ENCODE peak calls at places on chromosomes 2 and 18, in four cellular contexts. W is endodermal cell, F is esophagus muscularis mucosa, M is lung. X is an unnamed sample.

GRCh38 chr2:191228861-191229260 is 16.3 kb upstream of the MYO1B start:
- DNase-seq in F (no peak), W (no peak), M (no peak), X (no peak)

GRCh38 chr2:134173338-134174016 is 80.4 kb upstream of the MGAT5 start:
- DNase-seq in W (no peak), M (no peak), F (no peak), X (no peak)

GRCh38 chr2:227052879-227053278 is 111.1 kb downstream of the COL4A4 start:
- DNase-seq in M (no peak), F (no peak), W (no peak), X (no peak)

GRCh38 chr2:25322313-25322712 is 19.4 kb downstream of the DNMT3A start:
- DNase-seq in M (no peak), F (no peak), W (no peak), X (no peak)

GRCh38 chr2:54310961-54311360 is 54.9 kb upstream of the TSPYL6 start:
- DNase-seq in M (no peak), W (no peak), F (no peak), X (no peak)

GRCh38 chr2:138649571-138649970 is 130.6 kb downstream of the NXPH2 start:
- DNase-seq in W (no peak), F (peak; percentile 34), M (no peak), X (no peak)

GRCh38 chr18:6943143-6943542 is 174.5 kb downstream of the LAMA1 start:
- DNase-seq in F (no peak), M (no peak), W (no peak), X (no peak)

GRCh38 chr2:26184086-26184485 is 11.2 kb downstream of the GAREM2 start:
- DNase-seq in F (no peak), W (peak; percentile 73), M (no peak), X (no peak)

GRCh38 chr2:175854665-175855064 is 147.4 kb downstream of the LNPK start:
- DNase-seq in W (no peak), F (no peak), M (no peak), X (no peak)

GRCh38 chr2:9847140-9847539 is 3.9 kb downstream of the TAF1B start:
- DNase-seq in M (no peak), F (no peak), W (no peak), X (no peak)

GRCh38 chr18:69636529-69637301 is 236.0 kb downstream of the DOK6 start:
- DNase-seq in M (no peak), F (no peak), W (peak; percentile 73), X (no peak)

GRCh38 chr2:151973901-151974199 is 125.0 kb downstream of the CACNB4 start:
- DNase-seq in W (peak; percentile 81), M (no peak), F (no peak), X (no peak)

GRCh38 chr2:152050345-152050744 is 48.5 kb downstream of the CACNB4 start:
- DNase-seq in F (no peak), M (no peak), W (peak; percentile 65), X (no peak)

GRCh38 chr2:165086337-165086736 is 117.5 kb downstream of the SCN3A start:
- DNase-seq in W (no peak), M (no peak), F (no peak), X (no peak)

GRCh38 chr2:107635883-107636282 is 190.8 kb upstream of the RGPD4 start:
- DNase-seq in F (no peak), W (no peak), M (no peak), X (no peak)

GRCh38 chr2:179440642-179441251 is 176.1 kb upstream of the SESTD1 start:
- DNase-seq in M (no peak), F (no peak), W (no peak), X (no peak)

GRCh38 chr2:181077128-181077709 is 96.8 kb downstream of the UBE2E3 start:
- DNase-seq in W (no peak), F (no peak), M (no peak), X (no peak)

GRCh38 chr2:122193622-122194021 is 438.2 kb downstream of the TSN start:
- DNase-seq in W (no peak), M (no peak), F (no peak), X (no peak)

GRCh38 chr2:127140543-127140942 is 33.6 kb upstream of the BIN1 start:
- DNase-seq in F (no peak), M (no peak), W (no peak), X (no peak)

GRCh38 chr2:145199832-145200231 is 679.9 kb upstream of the ZEB2 start:
- DNase-seq in M (no peak), W (no peak), F (no peak), X (no peak)

GRCh38 chr2:216774620-216775019 is 79.3 kb upstream of the IGFBP5 start:
- DNase-seq in W (no peak), M (no peak), F (no peak), X (no peak)

GRCh38 chr2:177641321-177641720 is 248.7 kb downstream of the AGPS start:
- DNase-seq in W (no peak), F (no peak), M (no peak), X (no peak)

GRCh38 chr18:11366410-11366809 is 217.0 kb upstream of the PIEZO2 start:
- DNase-seq in F (no peak), W (no peak), M (no peak), X (no peak)

GRCh38 chr2:216292886-216293291 is 79.4 kb downstream of the MARCHF4 start:
- DNase-seq in M (no peak), F (no peak), W (peak; percentile 84), X (no peak)

GRCh38 chr18:58761241-58761969 is 90.1 kb downstream of the MALT1 start:
- DNase-seq in M (peak; percentile 9), W (peak; percentile 18), F (peak; percentile 57), X (no peak)

GRCh38 chr2:24485191-24485590 is 5.9 kb upstream of the NCOA1 start:
- DNase-seq in W (no peak), F (no peak), M (no peak), X (no peak)

GRCh38 chr2:43846140-43846793 is 7.5 kb downstream of the ABCG8 start:
- DNase-seq in F (peak; percentile 82), W (peak; percentile 26), M (no peak), X (peak; percentile 70)

GRCh38 chr2:181304011-181304844 is 153.0 kb upstream of the ITGA4 start:
- DNase-seq in M (no peak), F (no peak), W (no peak), X (no peak)

GRCh38 chr2:219726916-219727315 is 99.5 kb downstream of the SLC4A3 start:
- DNase-seq in M (no peak), F (peak; percentile 72), W (peak; percentile 74), X (peak; percentile 70)

GRCh38 chr2:9692392-9693137 is 61.8 kb upstream of the YWHAQ start:
- DNase-seq in F (no peak), W (peak; percentile 64), M (no peak), X (no peak)

GRCh38 chr2:187976259-187976658 is 315.4 kb upstream of the GULP1 start:
- DNase-seq in F (no peak), M (no peak), W (no peak), X (no peak)

GRCh38 chr2:173496746-173497145 is 142.1 kb downstream of the CDCA7 start:
- DNase-seq in M (no peak), F (peak; percentile 70), W (no peak), X (no peak)

GRCh38 chr2:218605438-218605837 is 2.3 kb upstream of the PLCD4 start:
- DNase-seq in F (no peak), M (no peak), W (no peak), X (no peak)

GRCh38 chr2:151482310-151482709 is 72.6 kb downstream of the RIF1 start:
- DNase-seq in M (no peak), W (no peak), F (no peak), X (no peak)

GRCh38 chr2:221100467-221101089 is 471.5 kb downstream of the EPHA4 start:
- DNase-seq in F (no peak), W (peak; percentile 69), M (no peak), X (no peak)

GRCh38 chr2:51782874-51783765 is 751.2 kb upstream of the NRXN1 start:
- DNase-seq in F (no peak), W (no peak), M (no peak), X (no peak)

GRCh38 chr2:16581241-16581640 is 84.4 kb downstream of the CYRIA start:
- DNase-seq in W (no peak), M (no peak), F (no peak), X (no peak)

GRCh38 chr18:44423826-44424225 is 256.9 kb upstream of the SETBP1 start:
- DNase-seq in F (no peak), M (no peak), W (peak; percentile 47), X (no peak)

DNA sequence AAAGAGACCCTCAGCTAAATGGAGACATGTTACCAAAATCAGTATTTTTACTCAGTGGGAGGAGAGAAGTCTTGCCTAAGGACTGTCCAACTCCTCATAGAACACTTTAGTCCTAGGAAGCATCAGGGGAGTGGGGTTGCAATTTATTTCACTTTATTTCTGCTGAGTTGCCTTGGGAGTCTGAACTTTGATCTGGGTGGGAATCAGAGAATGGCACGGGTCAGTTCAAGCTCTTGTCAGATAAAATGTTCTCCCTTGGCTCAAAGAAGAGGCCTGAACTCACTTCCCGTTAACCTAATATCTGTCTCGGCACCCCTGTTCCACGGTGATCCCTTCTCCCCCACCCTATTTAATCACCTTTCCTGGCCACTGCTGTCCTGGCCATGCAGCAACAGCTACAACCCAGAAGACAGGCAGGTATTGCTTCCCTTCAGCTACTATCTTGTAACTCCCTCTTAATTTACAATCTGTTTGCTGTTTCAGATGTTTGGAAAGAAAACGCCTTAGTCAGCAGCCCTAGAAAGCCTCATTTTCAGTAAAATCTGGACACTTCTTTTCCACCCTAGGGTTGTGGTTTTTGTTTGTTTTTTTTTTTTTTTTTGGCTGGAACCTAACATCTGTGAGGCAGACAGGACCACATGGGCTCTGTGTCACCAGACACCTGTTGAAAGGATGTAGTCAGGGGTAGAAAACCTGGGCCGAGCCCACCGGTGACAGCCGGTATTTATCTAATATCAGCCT is 52.5 kb downstream of the SERTAD2 start:
- DNase-seq in M (no peak), F (no peak), W (no peak), X (no peak)
- H3K27ac ChIP-seq in M (no peak overlapping the region), F (no peak overlapping the region), W (no peak overlapping the region), X (no peak overlapping the region)

DNA sequence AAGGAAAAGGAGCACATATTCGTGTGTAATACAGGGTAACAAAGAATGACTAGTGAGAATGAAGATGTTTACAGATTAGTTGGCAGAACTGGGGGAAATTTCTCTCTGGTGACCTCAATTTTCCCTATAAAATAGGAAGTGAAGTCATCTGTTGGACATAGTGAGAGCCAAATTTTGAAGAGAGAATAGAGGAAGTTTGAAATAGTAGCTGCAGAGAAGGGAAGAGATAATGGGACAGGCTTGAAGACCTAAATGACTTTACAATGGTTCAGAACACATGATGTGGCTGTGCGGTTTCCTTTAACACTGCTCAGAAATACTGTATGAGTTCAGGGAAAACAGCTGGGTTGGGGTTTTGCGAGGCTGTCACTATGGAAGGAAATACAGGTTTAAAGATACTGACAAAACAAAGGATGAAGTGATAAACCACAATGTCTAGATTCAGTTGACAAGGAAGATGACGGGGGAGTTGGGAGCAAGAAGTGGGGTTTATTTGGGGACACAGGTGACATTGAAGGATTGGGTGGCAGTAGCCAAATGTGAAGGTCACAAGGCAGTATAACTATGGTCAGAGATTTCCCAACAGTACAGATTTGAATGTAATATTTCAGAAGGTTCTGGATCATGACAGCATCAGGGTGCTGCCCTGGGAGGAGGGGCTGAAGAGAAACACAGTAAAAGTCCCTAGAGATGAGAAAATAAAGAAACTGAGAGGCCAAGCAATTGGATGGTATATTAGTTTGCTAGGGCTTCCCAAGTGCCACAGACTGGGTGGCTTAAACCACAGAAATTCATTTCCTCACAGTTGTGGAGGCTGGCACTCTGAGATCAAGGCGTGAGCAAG is 82.6 kb upstream of the TANK start:
- DNase-seq in W (no peak), M (no peak), F (no peak), X (no peak)
- H3K27ac ChIP-seq in W (no peak overlapping the region), M (peak overlapping the region; percentile 68), F (peak overlapping the region; percentile 66), X (peak overlapping the region; percentile 10)

GRCh38 chr2:27703638-27704341 is 40.1 kb downstream of the SLC4A1AP start:
- DNase-seq in W (peak; percentile 95), M (peak; percentile 87), F (peak; percentile 98), X (no peak)
- H3K27ac ChIP-seq in W (no peak overlapping the region), M (peak overlapping the region; percentile 10), F (peak overlapping the region; percentile 88), X (peak overlapping the region; percentile 87)

GRCh38 chr2:29462293-29462692 is 347.1 kb downstream of the CLIP4 start:
- DNase-seq in F (no peak), W (no peak), M (no peak), X (no peak)
- H3K27ac ChIP-seq in F (no peak overlapping the region), W (no peak overlapping the region), M (no peak overlapping the region), X (no peak overlapping the region)

X was measured in vagina.